ENCODE peak calls at places on chromosome 1, in four cellular contexts. I is K562, W is WTC11, F is GM12878. Q is an unnamed sample.

GRCh38 chr1:59901770-59902388 is 24.7 kb downstream of the CYP2J2 start:
- DNase-seq in I (no peak), F (no peak), W (no peak), Q (no peak)

GRCh38 chr1:185440877-185441276 is 123.8 kb upstream of the IVNS1ABP start:
- DNase-seq in F (no peak), W (no peak), I (no peak), Q (no peak)

GRCh38 chr1:1124786-1125642 is 9.1 kb upstream of the C1orf159 start:
- DNase-seq in I (no peak), F (no peak), W (peak), Q (peak)

GRCh38 chr1:151327903-151328674 is 873 bp upstream of the PI4KB start:
- DNase-seq in I (peak), W (peak), F (no peak), Q (no peak)

GRCh38 chr1:229430761-229431269 is 3.1 kb downstream of the ACTA1 start:
- DNase-seq in F (no peak), W (peak), I (peak), Q (no peak)

GRCh38 chr1:225735252-225736149 is 42.1 kb upstream of the SRP9 start:
- DNase-seq in I (peak), W (no peak), F (no peak), Q (peak)

GRCh38 chr1:155012760-155013602 is 10.4 kb downstream of the ZBTB7B start:
- DNase-seq in I (peak), W (no peak), F (no peak), Q (no peak)

GRCh38 chr1:94081566-94082344 is 39.2 kb downstream of the ABCA4 start:
- DNase-seq in W (no peak), I (no peak), F (no peak), Q (no peak)

GRCh38 chr1:191709215-191709614 is 449.0 kb upstream of the RGS18 start:
- DNase-seq in W (no peak), I (no peak), F (no peak), Q (no peak)

GRCh38 chr1:24286246-24287010 is 32.7 kb upstream of the GRHL3 start:
- DNase-seq in W (peak), I (no peak), F (no peak), Q (no peak)

GRCh38 chr1:182669266-182669665 is 15.1 kb downstream of the RGS8 start:
- DNase-seq in I (no peak), F (no peak), W (no peak), Q (no peak)

GRCh38 chr1:88061830-88062177 is 622.3 kb upstream of the PKN2 start:
- DNase-seq in I (no peak), W (no peak), F (no peak), Q (no peak)

GRCh38 chr1:92444351-92444750 is 42.4 kb downstream of the GFI1 start:
- DNase-seq in I (no peak), W (no peak), F (no peak), Q (peak)

GRCh38 chr1:22673486-22674409 is 20.7 kb downstream of the C1QB start:
- DNase-seq in F (no peak), I (peak), W (peak), Q (peak)

GRCh38 chr1:161743231-161743630 is 6.4 kb upstream of the DUSP12 start:
- DNase-seq in F (no peak), I (no peak), W (no peak), Q (no peak)

GRCh38 chr1:16944038-16944437 is 22.3 kb downstream of the CROCC start:
- DNase-seq in F (no peak), W (no peak), I (no peak), Q (no peak)

GRCh38 chr1:150708595-150708994 is 11.6 kb upstream of the GOLPH3L start:
- DNase-seq in W (no peak), F (peak), I (no peak), Q (no peak)

GRCh38 chr1:99756598-99756997 is 9.8 kb downstream of the FRRS1 start:
- DNase-seq in W (no peak), F (no peak), I (no peak), Q (no peak)

GRCh38 chr1:212062832-212063438 is 27.4 kb downstream of the DTL start:
- DNase-seq in F (no peak), W (no peak), I (peak), Q (peak)

GRCh38 chr1:226973898-226974543 is 33.9 kb downstream of the COQ8A start:
- DNase-seq in F (no peak), I (no peak), W (no peak), Q (peak)

GRCh38 chr1:179883040-179883501 is 986 bp downstream of the TOR1AIP1 start:
- DNase-seq in F (no peak), I (no peak), W (no peak), Q (no peak)

GRCh38 chr1:20325844-20326323 is 35.2 kb downstream of the VWA5B1 start:
- DNase-seq in F (no peak), W (no peak), I (no peak), Q (no peak)

GRCh38 chr1:156371553-156372264 is 2.7 kb downstream of the RHBG start:
- DNase-seq in W (no peak), I (peak), F (no peak), Q (peak)

GRCh38 chr1:215636258-215636965 is 69.3 kb downstream of the KCTD3 start:
- DNase-seq in F (no peak), W (no peak), I (no peak), Q (peak)

DNA sequence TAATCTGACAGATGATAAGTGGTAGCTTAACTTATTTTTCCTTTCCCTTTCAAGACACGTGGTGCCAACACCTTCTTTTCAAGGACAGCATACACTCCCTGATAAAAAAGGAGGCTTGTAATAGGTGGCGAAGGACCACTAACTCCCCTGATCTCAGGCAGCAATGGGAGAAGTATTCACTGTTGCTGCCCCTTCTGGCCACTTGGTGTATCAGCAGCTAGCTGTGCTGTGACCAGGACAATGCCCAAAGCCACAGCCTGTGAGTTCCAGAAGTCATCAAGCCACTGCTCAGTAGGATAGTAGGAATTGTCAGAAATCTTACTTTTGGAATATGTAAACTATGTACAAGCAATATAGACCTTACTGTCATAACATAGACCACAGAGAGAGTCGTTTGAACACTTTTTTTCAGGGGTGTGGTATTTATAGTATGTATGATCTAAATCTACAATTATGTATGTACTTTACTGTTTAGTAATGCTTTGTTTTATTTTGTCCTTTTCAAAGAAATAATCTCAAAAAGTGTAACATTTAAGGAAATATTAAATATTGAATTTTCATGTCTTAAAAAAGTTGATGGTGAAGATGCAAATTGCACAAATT is 248.3 kb upstream of the CAMK1G start:
- DNase-seq in F (no peak), W (peak), I (peak), Q (peak)
- TF ChIP-seq CREM in F (no peak), W (no peak), I (no peak), Q (no peak)

DNA sequence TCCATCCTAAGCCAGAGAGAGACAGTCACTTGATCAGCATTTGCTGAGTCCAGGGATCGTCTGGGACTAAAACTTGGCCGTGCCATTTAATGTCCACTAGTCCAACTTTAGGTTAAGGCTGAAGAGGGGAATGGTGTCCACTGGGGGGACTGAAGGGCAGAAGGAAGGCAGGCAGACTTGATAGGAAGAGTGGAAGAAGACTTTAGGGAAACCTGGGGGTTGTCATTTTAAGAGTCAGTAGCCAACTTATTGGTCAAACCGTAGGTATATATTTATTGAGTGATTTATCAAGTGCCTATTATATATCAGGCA is 1.3 kb upstream of the LMOD1 start:
- DNase-seq in F (no peak), I (peak), W (no peak), Q (no peak)
- TF ChIP-seq CREM in F (no peak), I (no peak), W (no peak), Q (no peak)

DNA sequence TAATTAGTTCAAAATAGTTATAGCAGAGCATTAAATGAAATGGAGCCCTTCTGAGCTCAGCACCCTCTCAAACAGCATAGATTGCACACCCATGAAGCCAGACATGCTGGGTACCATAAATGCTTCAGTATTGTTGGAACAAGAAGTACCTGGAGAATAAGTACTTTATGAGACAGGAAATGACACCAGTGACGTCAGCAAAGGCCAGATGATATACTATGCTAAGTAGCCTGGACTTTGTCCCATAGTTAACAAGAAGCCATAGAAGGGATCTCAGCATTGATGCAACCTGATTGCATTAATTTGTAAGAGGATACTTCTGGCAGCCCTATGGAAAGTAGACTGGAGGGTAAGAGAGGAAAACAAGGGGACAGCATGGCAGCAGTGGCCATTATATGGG is 16.3 kb upstream of the GADD45A start:
- DNase-seq in W (no peak), I (no peak), F (no peak), Q (no peak)
- TF ChIP-seq CREM in W (no peak), I (peak), F (no peak), Q (no peak)

GRCh38 chr1:37932759-37933158 is 14.1 kb downstream of the INPP5B start:
- DNase-seq in I (peak), W (no peak), F (no peak), Q (no peak)
- TF ChIP-seq CREM in I (no peak), W (no peak), F (no peak), Q (no peak)

DNA sequence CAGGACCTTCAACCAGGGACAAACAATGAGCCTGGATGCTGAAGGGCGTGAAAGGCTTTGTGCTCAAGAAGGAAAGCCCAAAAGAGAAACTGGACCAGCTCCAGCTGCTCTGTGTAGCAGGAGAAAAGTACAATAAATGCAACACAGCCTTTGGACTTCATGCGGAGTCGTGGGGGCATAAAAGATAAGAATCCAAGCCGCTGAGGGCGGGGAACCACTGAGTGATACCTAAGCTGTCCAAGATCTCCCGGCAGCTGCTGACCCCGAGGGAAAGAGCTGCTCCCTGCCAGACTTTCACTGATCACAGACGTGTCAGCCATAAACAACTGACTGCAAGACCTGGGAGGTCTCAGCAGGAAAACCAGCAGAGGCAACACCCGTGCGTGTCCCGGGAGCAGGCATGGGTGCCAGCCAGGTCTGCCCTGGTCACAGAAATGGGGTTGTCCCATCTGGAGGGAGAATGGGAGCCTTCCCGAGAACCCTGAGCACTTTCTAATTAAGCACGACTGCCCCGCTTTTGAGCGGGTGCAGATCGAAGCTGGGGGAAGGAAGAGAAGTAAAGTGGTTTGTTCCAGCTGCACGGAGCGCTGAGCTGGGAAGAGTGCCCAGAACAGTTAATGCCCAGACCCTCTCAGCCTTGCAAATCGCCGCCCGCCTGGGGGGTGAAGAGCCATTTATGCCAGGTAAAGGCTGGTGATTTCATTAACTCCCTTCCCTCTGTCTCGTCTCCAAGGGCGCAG is 68.3 kb upstream of the TARDBP start:
- DNase-seq in W (no peak), F (no peak), I (no peak), Q (peak)
- TF ChIP-seq CREM in W (no peak), F (no peak), I (no peak), Q (no peak)